ENCODE peak calls at places on chromosome 6, in six cellular contexts. M, R, Z, F, Y and B are unnamed samples.

GRCh38 chr6:116384727-116385461 is 14.1 kb downstream of the DSE start:
- DNase-seq in Z (no peak), R (no peak), M (no peak), Y (no peak), F (no peak), B (no peak)

GRCh38 chr6:138088307-138088744 is 18.9 kb downstream of the PERP start:
- DNase-seq in Z (no peak), M (no peak), F (peak; percentile 28), Y (no peak), R (no peak), B (no peak)

GRCh38 chr6:145070791-145071190 is 664.5 kb downstream of the EPM2A start:
- DNase-seq in Y (no peak), M (no peak), R (no peak), F (no peak), Z (no peak), B (no peak)

GRCh38 chr6:47221565-47221964 is 88.1 kb downstream of the TNFRSF21 start:
- DNase-seq in Z (no peak), F (no peak), R (no peak), M (no peak), Y (no peak), B (no peak)

GRCh38 chr6:18024876-18025275 is 37.4 kb upstream of the KIF13A start:
- DNase-seq in Y (no peak), F (no peak), R (no peak), Z (no peak), M (no peak), B (no peak)

GRCh38 chr6:142845624-142846458 is 99.1 kb downstream of the HIVEP2 start:
- DNase-seq in F (peak; percentile 90), Z (peak; percentile 88), R (peak; percentile 95), Y (peak; percentile 23), M (peak; percentile 79), B (no peak)

GRCh38 chr6:53730767-53731166 is 64.0 kb upstream of the LRRC1 start:
- DNase-seq in F (no peak), Z (no peak), Y (no peak), R (no peak), M (no peak), B (no peak)

GRCh38 chr6:95280690-95281273 is 296.6 kb upstream of the MANEA start:
- DNase-seq in Z (no peak), F (no peak), M (no peak), Y (peak; percentile 28), R (no peak), B (no peak)

GRCh38 chr6:126180585-126180984 is 159.3 kb upstream of the CENPW start:
- DNase-seq in Y (peak; percentile 33), F (no peak), M (peak; percentile 60), R (no peak), Z (peak; percentile 47), B (peak; percentile 15)

GRCh38 chr6:166619912-166620311 is 7.1 kb downstream of the RPS6KA2 start:
- DNase-seq in Y (no peak), Z (no peak), M (peak; percentile 79), F (no peak), R (peak; percentile 81), B (no peak)

GRCh38 chr6:39493717-39494116 is 171.2 kb upstream of the KCNK16 start:
- DNase-seq in M (peak; percentile 37), F (no peak), Y (no peak), Z (peak; percentile 6), R (no peak), B (no peak)

GRCh38 chr6:30463651-30464618 is 25.4 kb upstream of the HLA-E start:
- DNase-seq in M (no peak), R (peak; percentile 13), F (peak; percentile 61), Z (no peak), Y (no peak), B (no peak)

GRCh38 chr6:4139272-4139671 is 3.9 kb upstream of the ECI2 start:
- DNase-seq in Z (no peak), Y (no peak), F (no peak), R (no peak), M (no peak), B (no peak)

GRCh38 chr6:4136354-4136831 is 1.0 kb upstream of the ECI2 start:
- DNase-seq in Z (no peak), M (no peak), R (no peak), F (no peak), Y (no peak), B (no peak)

GRCh38 chr6:4133941-4134838 is 1.2 kb downstream of the ECI2 start:
- DNase-seq in M (peak; percentile 29), R (peak; percentile 49), Y (peak; percentile 79), F (peak; percentile 29), Z (no peak), B (no peak)

GRCh38 chr6:4135665-4136353 is 434 bp upstream of the ECI2 start:
- DNase-seq in M (peak; percentile 99), R (peak; percentile 97), Z (peak; percentile 93), F (peak; percentile 98), Y (peak; percentile 98), B (peak; percentile 86)

GRCh38 chr6:4134841-4135664 is at the start of gene ECI2:
- DNase-seq in Z (peak; percentile 50), Y (peak; percentile 84), M (no peak), R (peak; percentile 74), F (peak; percentile 69), B (peak; percentile 50)
- TF ChIP-seq POLR2A in Z (peak; percentile 75), Y (peak; percentile 88), M (peak; percentile 80), R (no peak), F (peak; percentile 72), B (peak; percentile 79)

DNA sequence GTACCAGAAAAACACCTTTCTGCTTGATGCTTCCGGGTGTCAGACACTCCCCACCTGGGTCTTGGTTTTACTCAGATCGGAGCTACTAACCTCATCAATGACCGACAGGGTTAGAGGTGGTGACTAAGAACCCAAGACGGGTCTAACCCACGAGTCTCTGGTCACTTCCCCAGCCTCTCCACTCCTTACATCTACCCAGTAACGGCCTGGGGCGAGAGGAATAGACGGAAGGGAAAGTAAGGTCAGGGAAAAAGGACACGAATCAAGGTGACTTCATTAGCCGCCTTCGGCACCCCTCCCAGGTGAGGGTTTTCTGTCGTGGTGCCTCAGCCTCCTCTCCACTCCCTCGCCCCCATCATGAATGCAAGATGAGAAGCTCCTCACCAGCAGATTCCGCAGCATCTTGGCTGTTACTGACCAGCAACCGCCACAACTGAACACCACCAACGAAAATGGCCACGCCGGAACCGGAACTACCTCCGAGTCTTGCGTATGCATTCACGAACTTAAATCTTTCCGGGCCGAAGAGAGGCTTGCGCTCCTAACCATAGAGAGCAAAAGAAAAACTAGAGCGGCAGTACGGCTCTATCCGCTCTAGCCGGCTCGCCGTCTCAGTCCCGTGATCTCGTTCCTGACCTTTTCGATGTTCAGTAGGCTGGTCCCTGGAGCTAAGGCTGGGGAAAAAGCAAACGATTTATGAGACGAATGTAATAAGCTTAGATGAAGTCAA is at the start of gene COX7A2:
- DNase-seq in F (peak; percentile 91), Y (peak; percentile 95), M (peak; percentile 91), R (peak; percentile 90), Z (peak; percentile 85), B (peak; percentile 57)
- TF ChIP-seq POLR2A in F (peak; percentile 94), Y (peak; percentile 98), M (peak; percentile 70), R (no peak), Z (peak; percentile 68), B (peak; percentile 81)

GRCh38 chr6:149031545-149032317 is 284.9 kb downstream of the UST start:
- DNase-seq in F (peak; percentile 21), R (no peak), M (peak; percentile 64), Z (no peak), Y (no peak), B (peak; percentile 40)
- TF ChIP-seq POLR2A in F (no peak), R (no peak), M (no peak), Z (no peak), Y (no peak), B (peak; percentile 67)

DNA sequence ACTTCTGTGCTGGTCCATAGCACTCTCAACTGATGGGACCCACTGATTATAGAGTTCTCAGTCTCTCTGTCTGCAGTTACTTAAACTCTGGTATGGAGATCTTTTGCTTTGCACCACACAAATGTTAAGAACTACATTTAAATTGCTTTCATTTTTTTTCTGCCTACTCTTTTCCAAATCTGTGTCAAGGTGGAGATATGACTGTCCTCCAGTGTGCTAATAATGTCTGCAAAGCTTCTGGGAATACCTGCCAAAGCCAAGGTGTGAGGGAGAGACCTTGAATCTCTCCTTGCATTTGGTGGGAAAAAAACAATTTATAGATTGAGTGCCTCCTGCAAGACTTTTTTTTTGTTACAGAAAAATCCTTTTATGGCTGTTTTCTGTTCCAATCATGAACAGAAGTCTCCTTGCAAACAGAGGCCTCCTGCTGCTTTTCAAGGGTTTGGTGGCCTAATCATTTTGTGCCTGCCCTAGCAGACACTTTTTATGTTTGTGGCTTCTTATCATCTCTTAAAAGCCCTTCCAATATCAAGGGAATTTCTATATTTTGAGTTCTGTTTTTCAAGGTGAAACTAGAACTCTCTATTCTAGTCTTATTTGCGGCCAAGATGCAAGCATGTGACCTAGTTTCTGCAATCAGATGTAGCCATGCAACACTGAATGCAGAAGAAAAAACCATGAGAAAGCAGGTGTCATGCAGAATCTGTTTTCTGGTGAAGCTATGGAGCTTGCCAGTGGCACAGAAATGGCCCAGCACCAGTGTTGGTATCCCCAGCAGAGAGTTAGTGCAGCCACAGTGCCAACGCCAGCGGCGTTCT is 23.2 kb upstream of the AKIRIN2 start:
- DNase-seq in R (no peak), F (no peak), Z (no peak), Y (peak; percentile 61), M (no peak), B (no peak)
- TF ChIP-seq POLR2A in R (no peak), F (no peak), Z (no peak), Y (no peak), M (no peak), B (no peak)

GRCh38 chr6:44219053-44219814 is 2.5 kb downstream of the MYMX start:
- DNase-seq in R (peak; percentile 91), Y (peak; percentile 90), F (peak; percentile 85), Z (peak; percentile 65), M (peak; percentile 80), B (peak; percentile 81)
- TF ChIP-seq POLR2A in R (no peak), Y (peak; percentile 74), F (peak; percentile 52), Z (peak; percentile 72), M (peak; percentile 60), B (no peak)

GRCh38 chr6:35343835-35344550 is 1.6 kb downstream of the PPARD start:
- DNase-seq in F (no peak), Z (no peak), M (no peak), Y (no peak), R (no peak), B (no peak)

GRCh38 chr6:35341557-35341956 is 801 bp upstream of the PPARD start:
- DNase-seq in Z (no peak), M (no peak), F (no peak), Y (peak; percentile 62), R (peak; percentile 51), B (no peak)

GRCh38 chr6:35343092-35343834 is 905 bp downstream of the PPARD start:
- DNase-seq in Y (peak; percentile 84), R (peak; percentile 50), F (peak; percentile 47), Z (no peak), M (peak; percentile 45), B (no peak)

DNA sequence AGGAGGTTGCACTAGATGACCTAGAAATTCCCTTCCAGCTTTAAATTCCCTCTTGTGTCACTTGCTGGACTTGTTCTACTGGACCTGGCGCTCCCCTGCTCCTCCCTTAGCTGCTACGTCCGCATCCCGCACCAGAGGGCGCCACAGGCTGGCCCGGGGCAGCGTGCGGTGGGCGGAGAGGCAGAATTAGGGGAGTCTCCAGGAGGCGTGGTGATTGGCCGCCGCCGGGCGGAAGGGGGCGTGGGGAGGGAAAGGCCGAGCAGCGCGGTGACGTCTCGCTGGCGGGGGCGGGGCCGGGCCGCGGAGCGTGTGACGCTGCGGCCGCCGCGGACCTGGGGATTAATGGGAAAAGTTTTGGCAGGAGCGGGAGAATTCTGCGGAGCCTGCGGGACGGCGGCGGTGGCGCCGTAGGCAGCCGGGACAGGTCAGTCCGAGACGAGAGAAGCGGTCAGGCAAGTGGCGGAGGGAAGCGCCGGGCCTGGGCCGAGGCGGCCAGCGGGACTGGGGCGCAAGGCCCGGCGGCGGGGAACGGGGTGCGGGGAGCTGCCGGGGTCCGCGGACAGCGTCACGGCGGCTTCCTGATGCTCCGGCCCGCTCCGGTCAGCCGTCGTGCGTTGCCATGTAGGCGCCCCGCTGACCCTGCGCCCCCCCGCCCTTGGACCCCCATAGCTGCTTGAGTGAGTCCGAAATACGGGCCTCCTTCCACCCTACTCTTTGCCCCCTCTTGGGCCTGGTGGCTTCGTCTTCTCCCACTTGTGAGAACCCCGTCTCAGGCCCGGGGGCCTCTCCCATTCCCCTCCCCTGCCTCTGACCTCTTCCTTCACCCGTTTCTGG is at the start of gene PPARD:
- DNase-seq in Y (peak; percentile 99), R (peak; percentile 98), F (peak; percentile 99), Z (peak; percentile 97), M (peak; percentile 98), B (peak; percentile 96)
- TF ChIP-seq POLR2A in Y (peak; percentile 65), R (peak; percentile 52), F (peak; percentile 81), Z (peak; percentile 97), M (peak; percentile 92), B (peak; percentile 77)